ENCODE peak calls at places on chromosome 7, in nine cellular contexts. A is foreskin fibroblast, Q is astrocyte of the spinal cord, L is cardiac septum, F is A172, J is GM10248, Z is Right ventricle myocardium superior, R is Kasumi-1, B is adipocyte. K is an unnamed sample.

GRCh38 chr7:100483728-100484635 is at the start of gene NYAP1:
- DNase-seq in F (no peak), B (peak; percentile 82), Q (peak; percentile 38), A (peak; percentile 50), Z (peak; percentile 70), R (peak; percentile 22), L (no peak), J (peak; percentile 58), K (peak; percentile 63)

GRCh38 chr7:129055294-129055816 is 444 bp upstream of the TNPO3 start:
- DNase-seq in A (no peak), B (no peak), Q (no peak), J (no peak), R (peak; percentile 75), F (no peak), L (no peak), Z (no peak), K (no peak)

GRCh38 chr7:143285454-143285756 is 647 bp downstream of the TMEM139 start:
- DNase-seq in J (no peak), Z (peak; percentile 56), F (peak; percentile 72), B (no peak), R (no peak), L (no peak), A (no peak), Q (no peak), K (peak; percentile 63)

GRCh38 chr7:28686418-28686800 is 271.7 kb downstream of the TRIL start:
- DNase-seq in F (peak; percentile 75), A (peak; percentile 57), Z (no peak), B (peak; percentile 80), L (no peak), Q (peak; percentile 84), R (peak; percentile 13), J (no peak), K (peak; percentile 92)

GRCh38 chr7:11026452-11027359 is 53.0 kb downstream of the PHF14 start:
- DNase-seq in B (peak; percentile 65), A (no peak), Q (no peak), Z (no peak), F (no peak), J (no peak), L (no peak), R (no peak), K (no peak)

GRCh38 chr7:150357277-150357676 is 11.3 kb upstream of the REPIN1 start:
- DNase-seq in B (no peak), F (peak; percentile 38), R (peak; percentile 72), J (no peak), Q (no peak), Z (no peak), L (no peak), A (no peak), K (peak; percentile 83)

GRCh38 chr7:102208826-102209225 is 77.8 kb upstream of the SH2B2 start:
- DNase-seq in J (no peak), B (no peak), L (no peak), Q (no peak), Z (no peak), R (no peak), F (no peak), A (no peak), K (no peak)

GRCh38 chr7:45726883-45727282 is 146.0 kb downstream of the CCDC201 start:
- DNase-seq in A (no peak), R (no peak), F (no peak), L (no peak), Q (no peak), Z (no peak), J (no peak), B (no peak), K (no peak)

GRCh38 chr7:120925392-120925791 is 25.2 kb upstream of the ING3 start:
- DNase-seq in L (no peak), B (no peak), R (no peak), J (no peak), Q (no peak), Z (no peak), F (no peak), A (no peak), K (no peak)